ENCODE peak calls at places on chromosome 1, in five cellular contexts. F is AG08396; N is HS-5; A is small intestine; M is activated T-cell treated with anti-CD3 and anti-CD28 coated beads, Interleukin-2, amount 50 U/mL, for 48 hours. O is an unnamed sample.

GRCh38 chr1:90707363-90707710 is 9.8 kb downstream of the BARHL2 start:
- DNase-seq in M (peak; percentile 47), A (peak; percentile 13), N (no peak), F (peak; percentile 60), O (no peak)

GRCh38 chr1:232980336-232980978 is 30.0 kb downstream of the NTPCR start:
- DNase-seq in F (no peak), N (no peak), M (no peak), A (no peak), O (no peak)

GRCh38 chr1:32231843-32232432 is 9.7 kb downstream of the EIF3I start:
- DNase-seq in F (no peak), A (no peak), M (no peak), N (no peak), O (no peak)

GRCh38 chr1:235088440-235088839 is 40.2 kb downstream of the TOMM20 start:
- DNase-seq in M (no peak), A (no peak), F (no peak), N (no peak), O (no peak)

GRCh38 chr1:235100124-235100801 is 28.4 kb downstream of the TOMM20 start:
- DNase-seq in M (no peak), A (no peak), F (no peak), N (no peak), O (no peak)

GRCh38 chr1:6052543-6053205 is 7.0 kb downstream of the KCNAB2 start:
- DNase-seq in M (peak; percentile 51), N (no peak), A (peak; percentile 48), F (peak; percentile 84), O (peak; percentile 52)

GRCh38 chr1:156154317-156154749 is 948 bp downstream of the SEMA4A start:
- DNase-seq in M (peak; percentile 76), N (no peak), A (no peak), F (no peak), O (no peak)

GRCh38 chr1:39150779-39151178 is 53.7 kb upstream of the MACF1 start:
- DNase-seq in M (no peak), N (no peak), A (no peak), F (no peak), O (no peak)

GRCh38 chr1:224583774-224584173 is 32.3 kb upstream of the CNIH3 start:
- DNase-seq in N (no peak), M (no peak), F (no peak), A (no peak), O (no peak)

GRCh38 chr1:58848818-58849411 is 65.1 kb upstream of the JUN start:
- DNase-seq in A (peak; percentile 23), M (peak; percentile 32), F (peak; percentile 87), N (peak; percentile 98), O (peak; percentile 61)

GRCh38 chr1:175765293-175765692 is 21.9 kb upstream of the TNR start:
- DNase-seq in M (no peak), A (no peak), F (no peak), N (no peak), O (no peak)

GRCh38 chr1:202716654-202717053 is 6.4 kb upstream of the SYT2 start:
- DNase-seq in M (no peak), N (no peak), A (no peak), F (no peak), O (no peak)

GRCh38 chr1:170273556-170274501 is 128.1 kb downstream of the NTMT2 start:
- DNase-seq in M (no peak), A (no peak), N (no peak), F (no peak), O (no peak)

O was measured in colonic mucosa.